ENCODE peak calls at places on chromosomes 13 and 19, in nine cellular contexts. Y, I, S, M, T, L, K, V and G are unnamed samples.

GRCh38 chr13:97310809-97311436 is 88.8 kb downstream of the MBNL2 start:
- DNase-seq in Y (no peak), I (no peak), S (no peak), M (no peak), T (no peak), L (no peak), K (no peak), V (no peak), G (no peak)

GRCh38 chr13:97231118-97231831 is 9.1 kb downstream of the MBNL2 start:
- DNase-seq in Y (no peak), I (no peak), S (no peak), M (no peak), T (no peak), L (no peak), K (no peak), V (no peak), G (no peak)

GRCh38 chr13:106683179-106683578 is 115.2 kb upstream of the ARGLU1 start:
- DNase-seq in Y (no peak), I (no peak), S (no peak), M (no peak), T (no peak), L (no peak), K (no peak), V (no peak), G (no peak)

GRCh38 chr19:49896863-49897621 is at the start of gene IL4I1:
- DNase-seq in Y (no peak), I (no peak), S (peak), M (no peak), T (no peak), L (no peak), K (peak), V (peak), G (no peak)

GRCh38 chr19:40962460-40962961 is 28.6 kb upstream of the CYP2B6 start:
- DNase-seq in Y (no peak), I (no peak), S (no peak), M (no peak), T (no peak), L (no peak), K (no peak), V (no peak), G (no peak)

GRCh38 chr13:75881109-75881775 is 245.1 kb downstream of the LMO7 start:
- DNase-seq in Y (no peak), I (no peak), S (no peak), M (no peak), T (no peak), L (no peak), K (no peak), V (no peak), G (no peak)

GRCh38 chr13:83221256-83221655 is 661.0 kb downstream of the SLITRK1 start:
- DNase-seq in Y (peak), I (peak), S (no peak), M (no peak), T (no peak), L (no peak), K (no peak), V (no peak), G (no peak)

GRCh38 chr19:1882089-1882785 is 3.1 kb downstream of the ABHD17A start:
- DNase-seq in Y (peak), I (no peak), S (peak), M (no peak), T (no peak), L (no peak), K (peak), V (peak), G (no peak)

GRCh38 chr13:68481130-68481529 is 1251.0 kb upstream of the PCDH9 start:
- DNase-seq in Y (no peak), I (no peak), S (no peak), M (no peak), T (no peak), L (no peak), K (no peak), V (no peak), G (no peak)

GRCh38 chr19:52897149-52897935 is at the start of gene ZNF320:
- DNase-seq in Y (peak), I (peak), S (peak), M (peak), T (peak), L (peak), K (peak), V (peak), G (peak)
- TF ChIP-seq CTCF in Y (no peak), I (no peak), S (no peak), M (no peak), T (no peak), L (peak), K (no peak), V (no peak), G (no peak)

GRCh38 chr13:27622102-27622820 is 569 bp downstream of the POLR1D start:
- DNase-seq in Y (no peak), I (peak), S (no peak), M (no peak), T (no peak), L (no peak), K (no peak), V (no peak), G (no peak)
- TF ChIP-seq CTCF in Y (no peak), I (peak), S (no peak), M (no peak), T (no peak), L (no peak), K (no peak), V (no peak), G (peak)

GRCh38 chr19:7904074-7905020 is 670 bp downstream of the MAP2K7 start:
- DNase-seq in Y (peak), I (no peak), S (peak), M (peak), T (no peak), L (no peak), K (peak), V (peak), G (no peak)
- TF ChIP-seq CTCF in Y (no peak), I (no peak), S (no peak), M (no peak), T (no peak), L (no peak), K (no peak), V (no peak), G (no peak)

GRCh38 chr13:44730099-44730498 is 154.0 kb upstream of the TSC22D1 start:
- DNase-seq in Y (no peak), I (no peak), S (no peak), M (no peak), T (no peak), L (no peak), K (no peak), V (no peak), G (no peak)
- TF ChIP-seq CTCF in Y (no peak), I (no peak), S (no peak), M (no peak), T (no peak), L (no peak), K (no peak), V (no peak), G (no peak)

GRCh38 chr13:114113961-114114360 is 18.5 kb downstream of the RASA3 start:
- DNase-seq in Y (no peak), I (no peak), S (no peak), M (no peak), T (no peak), L (no peak), K (peak), V (peak), G (no peak)

GRCh38 chr13:114115796-114116195 is 16.6 kb downstream of the RASA3 start:
- DNase-seq in Y (no peak), I (no peak), S (no peak), M (no peak), T (no peak), L (no peak), K (peak), V (peak), G (no peak)

GRCh38 chr13:114112826-114113322 is 19.5 kb downstream of the RASA3 start:
- DNase-seq in Y (no peak), I (no peak), S (no peak), M (peak), T (no peak), L (no peak), K (peak), V (no peak), G (no peak)

GRCh38 chr13:114116734-114117133 is 15.7 kb downstream of the RASA3 start:
- DNase-seq in Y (no peak), I (no peak), S (no peak), M (no peak), T (no peak), L (no peak), K (no peak), V (no peak), G (no peak)

GRCh38 chr13:114115191-114115671 is 17.2 kb downstream of the RASA3 start:
- DNase-seq in Y (peak), I (peak), S (no peak), M (no peak), T (no peak), L (no peak), K (peak), V (peak), G (no peak)
- TF ChIP-seq CTCF in Y (peak), I (no peak), S (no peak), M (no peak), T (no peak), L (peak), K (no peak), V (peak), G (no peak)

DNA sequence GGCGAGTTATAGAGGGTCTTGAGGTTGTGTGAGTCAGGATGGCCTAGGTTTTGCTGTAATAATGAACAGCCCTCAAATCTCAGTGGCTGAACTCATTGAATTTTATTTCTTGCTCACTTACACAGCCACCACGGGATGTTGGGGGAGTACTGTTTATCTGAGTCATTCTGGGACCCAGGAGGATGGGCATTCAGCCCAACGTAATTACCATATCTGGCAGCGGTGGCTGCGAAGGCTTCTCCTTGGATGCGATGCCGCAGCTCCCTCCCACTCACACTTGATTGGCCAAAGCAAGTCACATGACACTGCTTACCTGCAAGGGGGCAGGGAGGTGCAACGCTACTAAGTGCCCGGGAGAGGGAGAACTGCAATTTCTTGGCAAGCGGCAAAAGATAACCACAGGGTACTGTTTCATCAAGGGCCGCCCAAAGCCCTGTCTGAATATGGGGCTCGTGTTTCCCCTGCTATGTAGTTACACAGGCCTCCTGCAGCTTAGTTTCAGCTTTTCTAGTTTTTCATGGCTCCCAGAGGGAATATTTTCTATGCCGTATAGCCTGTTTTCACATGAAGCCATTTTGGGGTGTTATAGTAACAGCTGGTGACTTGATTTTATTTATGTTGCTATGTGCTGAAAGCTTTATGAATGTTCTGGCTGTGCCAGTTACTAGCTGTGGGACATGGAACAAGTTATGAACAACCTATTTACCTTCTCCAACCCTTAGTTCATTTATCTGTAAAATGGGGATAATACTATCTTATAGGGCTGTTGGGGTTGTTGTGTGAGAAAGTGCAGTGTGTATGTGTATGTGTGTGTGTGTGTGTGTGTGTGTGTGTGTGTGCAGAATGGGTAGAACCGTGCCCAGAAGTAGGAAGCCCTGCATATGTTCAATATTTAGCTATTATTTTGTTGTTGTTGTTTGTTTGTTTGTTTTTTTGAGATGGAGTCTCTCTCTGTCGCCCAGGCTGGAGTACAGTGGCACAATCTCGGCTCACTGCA is 20.1 kb downstream of the ZSWIM9 start:
- DNase-seq in Y (peak), I (peak), S (peak), M (peak), T (no peak), L (no peak), K (peak), V (peak), G (peak)
- TF ChIP-seq CTCF in Y (peak), I (no peak), S (no peak), M (peak), T (no peak), L (peak), K (no peak), V (no peak), G (peak)

DNA sequence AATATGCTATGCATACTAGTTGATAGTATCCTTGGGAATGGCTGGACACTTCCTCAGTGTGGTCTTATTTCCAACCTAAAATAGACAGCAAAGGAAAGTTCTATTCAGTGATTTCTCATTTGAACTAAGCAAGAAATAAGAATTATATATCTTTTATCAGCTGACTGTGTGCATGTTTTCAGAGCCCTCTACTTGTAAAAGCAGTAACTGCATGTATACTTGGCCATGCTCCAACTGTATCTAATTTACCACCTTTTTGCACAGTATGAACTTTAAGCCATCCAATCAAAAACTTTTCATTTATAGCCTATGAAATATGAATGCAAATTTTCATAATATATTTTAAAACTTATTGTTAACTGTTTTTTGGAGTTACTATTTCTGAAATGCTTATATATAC is 136.4 kb upstream of the PCDH9 start:
- DNase-seq in Y (no peak), I (peak), S (no peak), M (no peak), T (no peak), L (no peak), K (no peak), V (no peak), G (no peak)
- TF ChIP-seq CTCF in Y (no peak), I (peak), S (no peak), M (no peak), T (no peak), L (no peak), K (no peak), V (no peak), G (peak)

GRCh38 chr19:43467276-43467675 is 1.9 kb upstream of the LYPD3 start:
- DNase-seq in Y (no peak), I (no peak), S (no peak), M (no peak), T (no peak), L (no peak), K (no peak), V (no peak), G (no peak)

GRCh38 chr19:43469160-43469480 is 3.7 kb upstream of the LYPD3 start:
- DNase-seq in Y (no peak), I (no peak), S (peak), M (no peak), T (no peak), L (no peak), K (no peak), V (no peak), G (no peak)

GRCh38 chr19:43470288-43470687 is 4.9 kb upstream of the LYPD3 start:
- DNase-seq in Y (no peak), I (peak), S (peak), M (peak), T (no peak), L (no peak), K (no peak), V (no peak), G (no peak)

GRCh38 chr19:43467730-43468129 is 2.3 kb upstream of the LYPD3 start:
- DNase-seq in Y (no peak), I (peak), S (no peak), M (no peak), T (no peak), L (no peak), K (no peak), V (no peak), G (no peak)

DNA sequence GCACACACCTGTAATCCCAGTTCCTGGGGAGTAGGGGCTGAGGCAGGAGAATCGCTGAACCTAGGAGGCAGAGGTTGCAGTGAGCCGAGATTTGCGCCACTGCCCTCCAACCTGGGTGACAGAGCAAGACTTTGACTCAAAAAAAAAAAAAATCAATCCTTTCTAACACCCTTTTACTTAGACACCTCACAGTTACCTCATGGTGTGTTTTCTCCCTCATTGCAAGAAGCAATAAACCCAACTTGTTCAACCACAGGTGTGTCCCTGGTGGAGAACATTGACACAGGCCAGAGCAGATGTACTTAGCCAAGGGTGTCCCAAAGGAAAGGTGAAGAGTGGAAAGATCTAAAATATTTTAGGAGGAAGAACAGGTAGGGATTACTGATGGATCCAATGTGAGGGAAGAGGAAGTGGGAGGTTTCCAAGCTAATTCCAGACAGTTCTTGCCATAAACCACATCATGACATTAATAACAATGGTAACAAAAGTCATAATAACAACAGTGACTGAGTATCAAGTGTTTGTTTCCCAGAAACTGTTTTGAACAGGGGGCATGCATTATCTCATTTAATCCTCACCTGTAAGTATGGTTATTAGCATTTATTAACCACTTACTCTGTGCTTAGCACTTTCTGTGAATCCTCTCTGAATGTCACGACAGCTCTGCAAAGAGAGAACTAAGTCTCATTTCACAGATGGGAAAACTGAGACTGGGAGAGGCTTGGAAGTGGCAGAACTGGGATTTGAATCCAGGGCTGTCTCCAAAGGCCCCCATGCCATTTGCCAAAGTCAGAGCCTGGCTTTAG is 3.1 kb upstream of the LYPD3 start:
- DNase-seq in Y (no peak), I (no peak), S (no peak), M (no peak), T (no peak), L (no peak), K (no peak), V (no peak), G (no peak)
- TF ChIP-seq CTCF in Y (no peak), I (no peak), S (no peak), M (no peak), T (no peak), L (no peak), K (no peak), V (no peak), G (no peak)

GRCh38 chr19:42179501-42179817 is 38.0 kb downstream of the DEDD2 start:
- DNase-seq in Y (no peak), I (no peak), S (no peak), M (no peak), T (no peak), L (no peak), K (no peak), V (no peak), G (no peak)
- TF ChIP-seq CTCF in Y (no peak), I (no peak), S (peak), M (no peak), T (no peak), L (no peak), K (peak), V (no peak), G (no peak)

GRCh38 chr13:19153782-19154450 is 27.7 kb downstream of the TUBA3C start:
- DNase-seq in Y (peak), I (no peak), S (no peak), M (no peak), T (no peak), L (no peak), K (no peak), V (no peak), G (no peak)
- TF ChIP-seq CTCF in Y (peak), I (no peak), S (no peak), M (no peak), T (no peak), L (peak), K (no peak), V (no peak), G (no peak)